ENCODE peak calls at places on chromosomes 2 and 18, in nine cellular contexts. One of them, this sample, is unnamed.

GRCh38 chr2:190932524-190932923 is 51.9 kb downstream of the GLS start:
- DNase-seq in AG09309: no peak
- DNase-seq in ovary: no peak
- DNase-seq in fibroblast of villous mesenchyme: no peak
- DNase-seq in RWPE1: no peak
- DNase-seq in upper lobe of right lung: no peak
- DNase-seq in spleen: no peak
- DNase-seq in fibroblast of pulmonary artery: no peak
- DNase-seq in H9: no peak
- DNase-seq in this sample: no peak

GRCh38 chr2:18849841-18850578 is 260.6 kb upstream of the NT5C1B start:
- DNase-seq in AG09309: no peak
- DNase-seq in ovary: no peak
- DNase-seq in fibroblast of villous mesenchyme: no peak
- DNase-seq in RWPE1: no peak
- DNase-seq in upper lobe of right lung: no peak
- DNase-seq in spleen: no peak
- DNase-seq in fibroblast of pulmonary artery: no peak
- DNase-seq in H9: no peak
- DNase-seq in this sample: no peak

GRCh38 chr2:9749546-9750223 is 93.6 kb upstream of the TAF1B start:
- DNase-seq in AG09309: no peak
- DNase-seq in ovary: peak
- DNase-seq in fibroblast of villous mesenchyme: no peak
- DNase-seq in RWPE1: no peak
- DNase-seq in upper lobe of right lung: no peak
- DNase-seq in spleen: no peak
- DNase-seq in fibroblast of pulmonary artery: no peak
- DNase-seq in H9: no peak
- DNase-seq in this sample: no peak

GRCh38 chr2:226088366-226088674 is 688.8 kb downstream of the NYAP2 start:
- DNase-seq in AG09309: no peak
- DNase-seq in ovary: no peak
- DNase-seq in fibroblast of villous mesenchyme: no peak
- DNase-seq in RWPE1: no peak
- DNase-seq in upper lobe of right lung: no peak
- DNase-seq in spleen: peak
- DNase-seq in fibroblast of pulmonary artery: no peak
- DNase-seq in H9: no peak
- DNase-seq in this sample: no peak

GRCh38 chr18:48615566-48616401 is 77.0 kb downstream of the CTIF start:
- DNase-seq in AG09309: no peak
- DNase-seq in ovary: no peak
- DNase-seq in fibroblast of villous mesenchyme: no peak
- DNase-seq in RWPE1: no peak
- DNase-seq in upper lobe of right lung: no peak
- DNase-seq in spleen: peak
- DNase-seq in fibroblast of pulmonary artery: no peak
- DNase-seq in H9: no peak
- DNase-seq in this sample: no peak

GRCh38 chr18:51235011-51235789 is 37.7 kb upstream of the MEX3C start:
- DNase-seq in AG09309: no peak
- DNase-seq in ovary: no peak
- DNase-seq in fibroblast of villous mesenchyme: no peak
- DNase-seq in RWPE1: peak
- DNase-seq in upper lobe of right lung: no peak
- DNase-seq in spleen: no peak
- DNase-seq in fibroblast of pulmonary artery: peak
- DNase-seq in H9: no peak
- DNase-seq in this sample: peak

GRCh38 chr2:27960237-27960912 is 69.8 kb downstream of the BABAM2 start:
- DNase-seq in AG09309: peak
- DNase-seq in ovary: no peak
- DNase-seq in fibroblast of villous mesenchyme: peak
- DNase-seq in RWPE1: peak
- DNase-seq in upper lobe of right lung: no peak
- DNase-seq in spleen: no peak
- DNase-seq in fibroblast of pulmonary artery: peak
- DNase-seq in H9: no peak
- DNase-seq in this sample: peak

GRCh38 chr2:7882296-7882695 is 799.6 kb upstream of the ID2 start:
- DNase-seq in AG09309: no peak
- DNase-seq in ovary: no peak
- DNase-seq in fibroblast of villous mesenchyme: no peak
- DNase-seq in RWPE1: no peak
- DNase-seq in upper lobe of right lung: no peak
- DNase-seq in spleen: no peak
- DNase-seq in fibroblast of pulmonary artery: no peak
- DNase-seq in H9: no peak
- DNase-seq in this sample: no peak

GRCh38 chr18:56068030-56068671 is 480.2 kb upstream of the TCF4 start:
- DNase-seq in AG09309: peak
- DNase-seq in ovary: peak
- DNase-seq in fibroblast of villous mesenchyme: peak
- DNase-seq in RWPE1: peak
- DNase-seq in upper lobe of right lung: no peak
- DNase-seq in spleen: no peak
- DNase-seq in fibroblast of pulmonary artery: peak
- DNase-seq in H9: no peak
- DNase-seq in this sample: peak

GRCh38 chr2:26401739-26402541 is at the start of gene DRC1:
- DNase-seq in AG09309: peak
- DNase-seq in ovary: peak
- DNase-seq in fibroblast of villous mesenchyme: peak
- DNase-seq in RWPE1: peak
- DNase-seq in upper lobe of right lung: peak
- DNase-seq in spleen: peak
- DNase-seq in fibroblast of pulmonary artery: peak
- DNase-seq in H9: peak
- DNase-seq in this sample: peak

GRCh38 chr2:33430856-33431255 is 45.6 kb upstream of the RASGRP3 start:
- DNase-seq in AG09309: no peak
- DNase-seq in ovary: no peak
- DNase-seq in fibroblast of villous mesenchyme: no peak
- DNase-seq in RWPE1: no peak
- DNase-seq in upper lobe of right lung: no peak
- DNase-seq in spleen: no peak
- DNase-seq in fibroblast of pulmonary artery: no peak
- DNase-seq in H9: no peak
- DNase-seq in this sample: no peak

GRCh38 chr2:10395893-10396292 is 52.2 kb downstream of the ODC1 start:
- DNase-seq in AG09309: no peak
- DNase-seq in ovary: no peak
- DNase-seq in fibroblast of villous mesenchyme: no peak
- DNase-seq in RWPE1: no peak
- DNase-seq in upper lobe of right lung: peak
- DNase-seq in spleen: peak
- DNase-seq in fibroblast of pulmonary artery: no peak
- DNase-seq in H9: no peak
- DNase-seq in this sample: no peak

GRCh38 chr18:67428805-67429204 is 87.7 kb downstream of the DSEL start:
- DNase-seq in AG09309: peak
- DNase-seq in ovary: no peak
- DNase-seq in fibroblast of villous mesenchyme: peak
- DNase-seq in RWPE1: no peak
- DNase-seq in upper lobe of right lung: no peak
- DNase-seq in spleen: no peak
- DNase-seq in fibroblast of pulmonary artery: peak
- DNase-seq in H9: no peak
- DNase-seq in this sample: peak

GRCh38 chr2:141923657-141924056 is 207.2 kb downstream of the LRP1B start:
- DNase-seq in AG09309: no peak
- DNase-seq in ovary: no peak
- DNase-seq in fibroblast of villous mesenchyme: no peak
- DNase-seq in RWPE1: no peak
- DNase-seq in upper lobe of right lung: no peak
- DNase-seq in spleen: no peak
- DNase-seq in fibroblast of pulmonary artery: no peak
- DNase-seq in H9: no peak
- DNase-seq in this sample: peak

GRCh38 chr2:16281451-16282330 is 341.3 kb downstream of the MYCN start:
- DNase-seq in AG09309: no peak
- DNase-seq in ovary: no peak
- DNase-seq in fibroblast of villous mesenchyme: peak
- DNase-seq in RWPE1: peak
- DNase-seq in upper lobe of right lung: no peak
- DNase-seq in spleen: no peak
- DNase-seq in fibroblast of pulmonary artery: peak
- DNase-seq in H9: peak
- DNase-seq in this sample: peak

GRCh38 chr2:226743911-226744310 is 55.7 kb downstream of the IRS1 start:
- DNase-seq in AG09309: no peak
- DNase-seq in ovary: no peak
- DNase-seq in fibroblast of villous mesenchyme: no peak
- DNase-seq in RWPE1: no peak
- DNase-seq in upper lobe of right lung: no peak
- DNase-seq in spleen: no peak
- DNase-seq in fibroblast of pulmonary artery: no peak
- DNase-seq in H9: no peak
- DNase-seq in this sample: no peak

GRCh38 chr2:160402997-160403979 is 90.3 kb downstream of the RBMS1 start:
- DNase-seq in AG09309: peak
- DNase-seq in ovary: no peak
- DNase-seq in fibroblast of villous mesenchyme: peak
- DNase-seq in RWPE1: no peak
- DNase-seq in upper lobe of right lung: no peak
- DNase-seq in spleen: no peak
- DNase-seq in fibroblast of pulmonary artery: no peak
- DNase-seq in H9: no peak
- DNase-seq in this sample: no peak

GRCh38 chr18:27746241-27746640 is 430.7 kb downstream of the CDH2 start:
- DNase-seq in AG09309: no peak
- DNase-seq in ovary: no peak
- DNase-seq in fibroblast of villous mesenchyme: no peak
- DNase-seq in RWPE1: no peak
- DNase-seq in upper lobe of right lung: no peak
- DNase-seq in spleen: no peak
- DNase-seq in fibroblast of pulmonary artery: no peak
- DNase-seq in H9: no peak
- DNase-seq in this sample: no peak

GRCh38 chr2:179701524-179702110 is 159.8 kb downstream of the ZNF385B start:
- DNase-seq in AG09309: no peak
- DNase-seq in ovary: no peak
- DNase-seq in fibroblast of villous mesenchyme: no peak
- DNase-seq in RWPE1: no peak
- DNase-seq in upper lobe of right lung: no peak
- DNase-seq in spleen: no peak
- DNase-seq in fibroblast of pulmonary artery: no peak
- DNase-seq in H9: no peak
- DNase-seq in this sample: no peak

GRCh38 chr2:241966671-241967070 is 97.1 kb downstream of the RTP5 start:
- DNase-seq in AG09309: no peak
- DNase-seq in ovary: no peak
- DNase-seq in fibroblast of villous mesenchyme: no peak
- DNase-seq in RWPE1: no peak
- DNase-seq in upper lobe of right lung: no peak
- DNase-seq in spleen: peak
- DNase-seq in fibroblast of pulmonary artery: no peak
- DNase-seq in H9: no peak
- DNase-seq in this sample: no peak

GRCh38 chr18:60100805-60101204 is 201.0 kb downstream of the PMAIP1 start:
- DNase-seq in AG09309: no peak
- DNase-seq in ovary: no peak
- DNase-seq in fibroblast of villous mesenchyme: no peak
- DNase-seq in RWPE1: no peak
- DNase-seq in upper lobe of right lung: no peak
- DNase-seq in spleen: no peak
- DNase-seq in fibroblast of pulmonary artery: peak
- DNase-seq in H9: no peak
- DNase-seq in this sample: peak

GRCh38 chr2:218559021-218559420 is 9.1 kb downstream of the USP37 start:
- DNase-seq in AG09309: no peak
- DNase-seq in ovary: peak
- DNase-seq in fibroblast of villous mesenchyme: no peak
- DNase-seq in RWPE1: no peak
- DNase-seq in upper lobe of right lung: no peak
- DNase-seq in spleen: no peak
- DNase-seq in fibroblast of pulmonary artery: no peak
- DNase-seq in H9: no peak
- DNase-seq in this sample: no peak

DNA sequence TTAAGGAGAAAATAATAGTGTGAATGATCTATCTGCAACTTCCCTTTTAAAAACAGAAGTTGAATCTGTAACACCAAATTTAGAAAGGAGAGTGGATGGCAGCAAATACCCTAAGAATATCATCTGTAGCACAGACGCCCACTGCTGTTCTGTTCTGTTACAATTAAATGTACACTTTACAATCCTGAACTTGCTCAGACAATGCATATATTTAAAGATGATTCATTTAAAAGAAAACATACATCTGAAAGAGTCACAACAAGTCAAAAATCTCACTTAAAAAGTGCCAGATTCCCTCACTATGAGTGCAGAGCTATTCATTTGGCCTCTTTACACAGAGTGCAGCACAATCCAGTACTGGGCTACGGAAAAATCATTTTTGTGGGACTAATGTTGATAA is 8.1 kb upstream of the SERTAD2 start:
- DNase-seq in AG09309: no peak
- DNase-seq in ovary: no peak
- DNase-seq in fibroblast of villous mesenchyme: no peak
- DNase-seq in RWPE1: no peak
- DNase-seq in upper lobe of right lung: no peak
- DNase-seq in spleen: no peak
- DNase-seq in fibroblast of pulmonary artery: no peak
- DNase-seq in H9: no peak
- DNase-seq in this sample: no peak
- TF ChIP-seq CTCF in AG09309: no peak
- TF ChIP-seq CTCF in ovary: no peak
- TF ChIP-seq CTCF in fibroblast of villous mesenchyme: no peak
- TF ChIP-seq CTCF in RWPE1: no peak
- TF ChIP-seq CTCF in upper lobe of right lung: no peak
- TF ChIP-seq CTCF in spleen: no peak
- TF ChIP-seq CTCF in fibroblast of pulmonary artery: no peak
- TF ChIP-seq CTCF in H9: no peak
- TF ChIP-seq CTCF in this sample: no peak

GRCh38 chr18:36284671-36285295 is 12.7 kb upstream of the FHOD3 start:
- DNase-seq in AG09309: no peak
- DNase-seq in ovary: no peak
- DNase-seq in fibroblast of villous mesenchyme: peak
- DNase-seq in RWPE1: peak
- DNase-seq in upper lobe of right lung: no peak
- DNase-seq in spleen: no peak
- DNase-seq in fibroblast of pulmonary artery: peak
- DNase-seq in H9: peak
- DNase-seq in this sample: peak
- TF ChIP-seq CTCF in AG09309: peak
- TF ChIP-seq CTCF in ovary: peak
- TF ChIP-seq CTCF in fibroblast of villous mesenchyme: peak
- TF ChIP-seq CTCF in RWPE1: peak
- TF ChIP-seq CTCF in upper lobe of right lung: peak
- TF ChIP-seq CTCF in spleen: peak
- TF ChIP-seq CTCF in fibroblast of pulmonary artery: peak
- TF ChIP-seq CTCF in H9: peak
- TF ChIP-seq CTCF in this sample: peak

GRCh38 chr2:101698419-101699190 is 1.1 kb downstream of the MAP4K4 start:
- DNase-seq in AG09309: no peak
- DNase-seq in ovary: no peak
- DNase-seq in fibroblast of villous mesenchyme: peak
- DNase-seq in RWPE1: peak
- DNase-seq in upper lobe of right lung: no peak
- DNase-seq in spleen: no peak
- DNase-seq in fibroblast of pulmonary artery: peak
- DNase-seq in H9: no peak
- DNase-seq in this sample: peak
- TF ChIP-seq CTCF in AG09309: no peak
- TF ChIP-seq CTCF in ovary: no peak
- TF ChIP-seq CTCF in fibroblast of villous mesenchyme: no peak
- TF ChIP-seq CTCF in RWPE1: no peak
- TF ChIP-seq CTCF in upper lobe of right lung: no peak
- TF ChIP-seq CTCF in spleen: no peak
- TF ChIP-seq CTCF in fibroblast of pulmonary artery: no peak
- TF ChIP-seq CTCF in H9: no peak
- TF ChIP-seq CTCF in this sample: no peak

GRCh38 chr2:200032895-200033294 is 77.5 kb downstream of the MAIP1 start:
- DNase-seq in AG09309: no peak
- DNase-seq in ovary: no peak
- DNase-seq in fibroblast of villous mesenchyme: no peak
- DNase-seq in RWPE1: no peak
- DNase-seq in upper lobe of right lung: no peak
- DNase-seq in spleen: no peak
- DNase-seq in fibroblast of pulmonary artery: no peak
- DNase-seq in H9: no peak
- DNase-seq in this sample: no peak
- TF ChIP-seq CTCF in AG09309: no peak
- TF ChIP-seq CTCF in ovary: no peak
- TF ChIP-seq CTCF in fibroblast of villous mesenchyme: no peak
- TF ChIP-seq CTCF in RWPE1: no peak
- TF ChIP-seq CTCF in upper lobe of right lung: no peak
- TF ChIP-seq CTCF in spleen: no peak
- TF ChIP-seq CTCF in fibroblast of pulmonary artery: no peak
- TF ChIP-seq CTCF in H9: no peak
- TF ChIP-seq CTCF in this sample: no peak

This sample was measured in choroid plexus epithelial cell.